ENCODE peak calls at places on chromosome 1, in seven cellular contexts. N is body of pancreas, K is WERI-Rb-1, C is ovary, L is left ventricle myocardium inferior, B is vagina, E is AG09319. U is an unnamed sample.

GRCh38 chr1:118340928-118341905 is 156.2 kb upstream of the SPAG17 start:
- DNase-seq in L (no peak), E (no peak), C (no peak), B (no peak), N (no peak), K (peak; percentile 31), U (no peak)

GRCh38 chr1:213095467-213095866 is 44.4 kb downstream of the RPS6KC1 start:
- DNase-seq in N (no peak), E (no peak), L (no peak), B (no peak), C (no peak), K (no peak), U (no peak)

GRCh38 chr1:89553195-89553584 is 28.6 kb downstream of the LRRC8B start:
- DNase-seq in N (no peak), L (no peak), E (no peak), B (no peak), K (no peak), C (no peak), U (no peak)

GRCh38 chr1:55699151-55699695 is 484.1 kb upstream of the USP24 start:
- DNase-seq in N (no peak), E (no peak), L (no peak), C (no peak), K (no peak), B (no peak), U (no peak)

GRCh38 chr1:49102752-49103151 is 326.1 kb upstream of the BEND5 start:
- DNase-seq in K (no peak), L (no peak), C (no peak), E (peak; percentile 18), B (no peak), N (no peak), U (peak; percentile 31)

GRCh38 chr1:107802654-107803053 is 162.3 kb downstream of the VAV3 start:
- DNase-seq in B (no peak), K (no peak), C (no peak), E (no peak), L (no peak), N (no peak), U (no peak)

GRCh38 chr1:117208580-117208979 is 2.1 kb downstream of the VTCN1 start:
- DNase-seq in E (no peak), C (no peak), K (no peak), N (no peak), B (no peak), L (no peak), U (no peak)

GRCh38 chr1:178571807-178572206 is 58.9 kb downstream of the TEX35 start:
- DNase-seq in K (no peak), B (no peak), N (no peak), C (no peak), E (no peak), L (no peak), U (no peak)

GRCh38 chr1:87052986-87053385 is 138.6 kb downstream of the HS2ST1 start:
- DNase-seq in C (no peak), N (no peak), E (no peak), B (no peak), L (no peak), K (no peak), U (no peak)

GRCh38 chr1:95582191-95582590 is 348.2 kb downstream of the RWDD3 start:
- DNase-seq in E (no peak), N (no peak), C (no peak), K (no peak), B (no peak), L (no peak), U (no peak)

GRCh38 chr1:33661791-33662190 is 189.3 kb downstream of the ZSCAN20 start:
- DNase-seq in E (no peak), N (no peak), B (no peak), L (no peak), K (no peak), C (no peak), U (no peak)

GRCh38 chr1:30739601-30740000 is 16.2 kb upstream of the MATN1 start:
- DNase-seq in K (no peak), C (no peak), E (no peak), N (no peak), B (no peak), L (no peak), U (no peak)

GRCh38 chr1:30735668-30736498 is 12.5 kb upstream of the MATN1 start:
- DNase-seq in C (no peak), K (no peak), E (no peak), N (no peak), L (no peak), B (no peak), U (no peak)

GRCh38 chr1:30738670-30739559 is 15.5 kb upstream of the MATN1 start:
- DNase-seq in N (no peak), E (no peak), L (no peak), B (no peak), C (no peak), K (no peak), U (no peak)

GRCh38 chr1:30737357-30738039 is 14.1 kb upstream of the MATN1 start:
- DNase-seq in L (no peak), N (no peak), B (no peak), C (no peak), E (no peak), K (no peak), U (no peak)

DNA sequence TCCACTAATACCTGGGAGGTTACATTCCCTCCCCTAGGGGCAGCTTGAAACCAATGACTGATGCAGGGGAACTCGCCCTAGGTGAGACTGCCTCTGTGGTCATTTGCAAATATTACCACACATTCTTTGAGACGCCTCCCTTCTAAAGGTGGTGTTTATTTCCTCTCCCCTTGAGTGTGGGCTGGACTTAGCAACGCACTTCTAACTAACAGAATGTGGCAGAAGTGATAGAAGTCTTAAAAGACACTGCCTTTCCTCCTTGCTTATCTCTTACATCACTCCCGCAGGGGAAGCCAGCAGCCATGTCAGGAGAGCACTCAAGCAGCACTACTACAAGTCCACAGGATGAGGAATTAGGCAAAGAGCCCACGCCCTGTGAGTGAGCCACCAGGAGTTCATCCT is 14.7 kb upstream of the MATN1 start:
- DNase-seq in B (no peak), C (no peak), E (no peak), L (no peak), K (no peak), N (no peak), U (no peak)
- TF ChIP-seq CTCF in B (no peak), C (no peak), E (no peak), L (no peak), K (no peak), N (no peak), U (no peak)

GRCh38 chr1:109630081-109630880 is 10.6 kb downstream of the AMPD2 start:
- DNase-seq in B (peak; percentile 67), E (no peak), K (peak; percentile 59), L (no peak), C (peak; percentile 39), N (peak; percentile 57), U (no peak)
- TF ChIP-seq CTCF in B (no peak), E (peak; percentile 2), K (peak; percentile 33), L (peak; percentile 51), C (no peak), N (no peak), U (peak; percentile 10)

GRCh38 chr1:156802421-156802820 is 14.2 kb downstream of the SH2D2A start:
- DNase-seq in L (no peak), C (no peak), E (no peak), N (no peak), B (no peak), K (no peak), U (no peak)

GRCh38 chr1:156804572-156805243 is 11.9 kb downstream of the SH2D2A start:
- DNase-seq in N (no peak), B (no peak), C (no peak), K (peak; percentile 99), E (no peak), L (no peak), U (no peak)

GRCh38 chr1:156804026-156804425 is 12.6 kb downstream of the SH2D2A start:
- DNase-seq in N (no peak), L (no peak), C (no peak), E (no peak), K (no peak), B (no peak), U (no peak)

GRCh38 chr1:156803086-156803851 is 13.4 kb downstream of the SH2D2A start:
- DNase-seq in C (no peak), K (peak; percentile 77), E (no peak), N (no peak), B (no peak), L (no peak), U (no peak)

DNA sequence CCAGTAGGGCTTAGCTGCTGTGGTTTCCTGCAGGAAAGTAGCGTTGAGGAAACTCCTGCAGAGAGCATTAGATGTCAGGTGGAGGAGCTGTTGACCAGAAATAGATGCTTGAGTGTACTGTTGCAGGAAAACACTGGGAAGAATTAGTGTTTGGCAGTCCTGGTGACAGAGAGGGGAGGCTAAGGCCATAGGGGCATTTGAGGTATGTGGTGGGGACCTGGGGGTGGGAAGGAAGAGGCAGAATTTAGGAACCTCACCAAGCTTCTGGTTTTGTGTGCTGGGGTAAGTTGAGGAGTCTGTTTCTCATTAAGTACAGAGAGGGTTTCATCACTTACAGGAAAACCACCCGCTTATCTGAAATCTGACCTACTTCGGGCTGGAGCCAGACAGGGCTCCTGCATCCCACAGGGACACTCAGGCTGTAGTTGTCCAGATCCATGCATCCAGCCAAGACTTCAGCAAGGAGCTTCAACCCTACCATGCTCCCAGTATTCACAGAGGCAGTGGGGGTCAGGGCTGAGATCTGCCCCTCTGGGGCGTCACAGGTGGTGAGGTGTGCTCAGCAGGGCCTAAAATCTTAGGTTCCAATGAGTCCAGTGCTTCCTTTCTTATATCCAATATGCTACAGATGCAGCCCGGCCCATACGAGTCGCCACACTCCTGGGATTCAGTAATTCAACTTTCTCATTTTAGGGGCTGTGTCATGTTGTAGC is 15.1 kb downstream of the SH2D2A start:
- DNase-seq in B (no peak), C (no peak), L (peak; percentile 31), N (peak; percentile 13), K (peak; percentile 69), E (peak; percentile 98), U (no peak)
- TF ChIP-seq CTCF in B (no peak), C (no peak), L (peak; percentile 41), N (no peak), K (peak; percentile 73), E (peak; percentile 71), U (no peak)

GRCh38 chr1:224181453-224181810 is 1.6 kb upstream of the DEGS1 start:
- DNase-seq in L (no peak), B (no peak), C (no peak), E (no peak), K (no peak), N (no peak), U (no peak)

GRCh38 chr1:224183591-224184312 is 712 bp downstream of the DEGS1 start:
- DNase-seq in N (peak; percentile 64), C (peak; percentile 71), L (peak; percentile 53), K (peak; percentile 28), E (no peak), B (no peak), U (no peak)

GRCh38 chr1:224182057-224182865 is 779 bp upstream of the DEGS1 start:
- DNase-seq in C (peak; percentile 24), E (no peak), B (no peak), L (no peak), K (peak; percentile 15), N (no peak), U (peak; percentile 71)

GRCh38 chr1:224180783-224181452 is 2.1 kb upstream of the DEGS1 start:
- DNase-seq in E (no peak), C (no peak), K (no peak), N (no peak), B (no peak), L (no peak), U (no peak)

GRCh38 chr1:224182866-224183590 is at the start of gene DEGS1:
- DNase-seq in K (peak; percentile 85), E (no peak), C (peak; percentile 83), N (peak; percentile 91), B (no peak), L (peak; percentile 83), U (no peak)
- TF ChIP-seq CTCF in K (no peak), E (no peak), C (no peak), N (no peak), B (no peak), L (no peak), U (no peak)